ENCODE peak calls at places on chromosomes 5 and 9, in eight cellular contexts. J is adrenal gland; I is MG63; Z is uterus; B is GM06990; X is cardiac muscle cell; E is left ventricle myocardium inferior; Q is CD4-positive, alpha-beta memory T cell. S is an unnamed sample. For H3K36me3, the result is how much of the 10 kb centered on the place peaks cover.

GRCh38 chr5:122053181-122054109 is 24.6 kb downstream of the LOX start:
- DNase-seq in Q (no peak), B (no peak), J (no peak), X (peak), Z (no peak), E (no peak), I (peak), S (no peak)

GRCh38 chr5:91266184-91266705 is 116.9 kb downstream of the ARRDC3 start:
- DNase-seq in J (no peak), E (no peak), B (peak), Z (no peak), Q (no peak), I (no peak), X (peak), S (no peak)

GRCh38 chr5:153827407-153827806 is 211.3 kb downstream of the FAM114A2 start:
- DNase-seq in E (no peak), Z (no peak), B (no peak), J (no peak), Q (no peak), X (no peak), I (peak), S (no peak)

GRCh38 chr5:172713113-172713808 is 57.7 kb downstream of the DUSP1 start:
- DNase-seq in Q (peak), X (peak), E (peak), Z (peak), B (peak), I (peak), J (no peak), S (peak)

GRCh38 chr5:180026725-180027448 is 44.7 kb downstream of the RNF130 start:
- DNase-seq in J (no peak), I (no peak), X (no peak), Q (no peak), B (no peak), Z (no peak), E (no peak), S (no peak)

GRCh38 chr5:152546493-152546892 is 141.4 kb upstream of the NMUR2 start:
- DNase-seq in Z (no peak), E (no peak), I (no peak), Q (no peak), J (no peak), X (no peak), B (no peak), S (no peak)

GRCh38 chr5:167899490-167899889 is 392.0 kb upstream of the WWC1 start:
- DNase-seq in I (no peak), X (peak), J (no peak), E (no peak), B (no peak), Q (no peak), Z (no peak), S (no peak)

GRCh38 chr5:139271201-139272027 is 22.1 kb upstream of the MATR3 start:
- DNase-seq in B (no peak), X (peak), Z (no peak), Q (no peak), I (peak), J (no peak), E (no peak), S (no peak)

GRCh38 chr5:124193371-124193789 is 553.1 kb downstream of the ZNF608 start:
- DNase-seq in I (peak), Z (no peak), E (no peak), B (no peak), J (peak), X (peak), Q (no peak), S (no peak)

GRCh38 chr9:116800885-116801284 is 113.8 kb downstream of the TRIM32 start:
- DNase-seq in Z (no peak), I (no peak), X (peak), B (peak), Q (no peak), J (no peak), E (no peak), S (no peak)

GRCh38 chr5:154494036-154494435 is 16.0 kb upstream of the HAND1 start:
- DNase-seq in J (no peak), X (no peak), Z (no peak), E (no peak), Q (no peak), B (no peak), I (no peak), S (no peak)

GRCh38 chr9:136750526-136750925 is 2.2 kb upstream of the LCN6 start:
- DNase-seq in B (no peak), X (no peak), Z (no peak), E (no peak), Q (no peak), J (no peak), I (no peak), S (no peak)

GRCh38 chr9:131494296-131494870 is 8.3 kb upstream of the POMT1 start:
- DNase-seq in E (no peak), B (no peak), X (no peak), Z (no peak), Q (no peak), J (no peak), I (no peak), S (no peak)

GRCh38 chr9:131500377-131500776 is 2.3 kb upstream of the POMT1 start:
- DNase-seq in E (no peak), J (no peak), Z (no peak), B (no peak), X (no peak), I (no peak), Q (peak), S (no peak)

GRCh38 chr9:131499254-131499653 is 3.5 kb upstream of the POMT1 start:
- DNase-seq in B (no peak), J (no peak), Q (no peak), X (no peak), E (no peak), Z (no peak), I (no peak), S (no peak)

GRCh38 chr9:131495726-131496292 is 6.9 kb upstream of the POMT1 start:
- DNase-seq in B (no peak), J (no peak), X (no peak), Z (no peak), E (no peak), I (no peak), Q (no peak), S (no peak)

DNA sequence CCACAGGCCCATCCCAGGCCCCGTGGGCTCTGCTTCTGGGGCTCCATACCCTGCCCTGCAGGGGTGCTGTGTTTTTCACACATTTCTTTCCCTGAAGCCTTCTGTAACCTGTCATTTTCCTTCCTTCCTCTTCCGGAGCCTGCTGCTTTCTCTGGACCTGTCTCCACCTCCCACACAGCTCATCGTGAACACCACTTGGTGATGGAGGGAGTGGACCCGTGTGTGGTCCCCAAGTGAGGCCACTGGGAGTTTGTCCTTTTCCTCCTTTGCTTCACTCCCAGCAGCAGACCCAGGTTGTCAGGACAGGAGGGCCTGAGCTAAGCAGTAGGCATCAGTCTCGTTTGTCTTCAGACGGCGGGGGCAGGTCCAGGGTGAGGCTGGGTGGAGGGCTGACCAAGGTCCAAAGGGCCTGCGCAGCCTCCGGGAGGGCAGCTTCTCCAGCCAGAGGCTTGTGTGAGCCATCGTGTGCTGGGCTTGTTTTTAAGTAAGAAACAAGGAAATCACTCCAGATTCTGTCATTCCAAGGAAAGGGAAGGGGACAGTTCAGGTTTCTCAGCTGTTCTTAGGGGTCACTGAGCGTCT is 5.8 kb upstream of the POMT1 start:
- DNase-seq in E (no peak), Z (no peak), I (no peak), B (no peak), Q (no peak), X (no peak), J (no peak), S (no peak)
- H3K36me3 ChIP-seq in E (half or more), Z (under half), I (half or more), B (under half), Q (half or more), X (half or more), J (under half), S (under half)

DNA sequence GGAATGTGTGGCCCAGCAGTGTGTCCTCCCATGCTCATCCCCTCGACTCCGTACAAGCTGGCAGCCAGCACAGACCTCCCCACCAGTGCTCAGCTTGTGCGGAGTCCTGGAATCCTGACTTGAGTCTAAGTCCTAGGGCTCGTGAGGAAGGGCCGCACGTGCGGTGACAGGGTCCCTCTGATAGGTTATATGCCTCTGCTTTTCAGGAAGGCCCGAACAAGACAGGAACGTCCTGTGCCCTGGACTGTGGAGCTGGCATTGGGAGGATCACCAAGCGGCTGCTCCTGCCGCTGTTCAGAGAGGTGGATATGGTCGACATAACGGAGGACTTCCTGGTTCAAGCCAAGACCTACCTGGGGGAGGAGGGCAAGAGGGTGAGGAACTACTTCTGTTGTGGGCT is 7.9 kb downstream of the NTMT1 start:
- DNase-seq in Q (no peak), Z (no peak), E (no peak), X (no peak), J (no peak), I (no peak), B (no peak), S (no peak)
- H3K36me3 ChIP-seq in Q (half or more), Z (under half), E (half or more), X (under half), J (under half), I (half or more), B (under half), S (under half)

DNA sequence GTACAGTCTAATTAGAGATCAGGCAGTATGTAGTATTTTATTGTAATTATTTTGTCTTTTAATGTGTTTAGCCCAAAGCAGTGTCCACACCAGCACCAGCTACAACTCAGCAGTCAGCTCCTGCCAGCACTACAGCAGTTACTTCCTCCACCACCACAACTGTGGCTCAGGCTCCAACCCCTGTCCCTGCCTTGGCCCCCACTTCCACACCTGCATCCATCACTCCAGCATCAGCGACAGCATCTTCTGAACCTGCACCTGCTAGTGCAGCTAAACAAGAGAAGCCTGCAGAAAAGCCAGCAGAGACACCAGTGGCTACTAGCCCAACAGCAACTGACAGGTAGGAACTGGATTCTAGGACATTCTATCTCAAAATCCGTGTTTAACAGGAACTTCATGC is 23.2 kb downstream of the RAD23B start:
- DNase-seq in X (no peak), E (no peak), J (no peak), Q (no peak), I (no peak), Z (no peak), B (no peak), S (no peak)
- H3K36me3 ChIP-seq in X (half or more), E (half or more), J (under half), Q (under half), I (half or more), Z (under half), B (under half), S (under half)

DNA sequence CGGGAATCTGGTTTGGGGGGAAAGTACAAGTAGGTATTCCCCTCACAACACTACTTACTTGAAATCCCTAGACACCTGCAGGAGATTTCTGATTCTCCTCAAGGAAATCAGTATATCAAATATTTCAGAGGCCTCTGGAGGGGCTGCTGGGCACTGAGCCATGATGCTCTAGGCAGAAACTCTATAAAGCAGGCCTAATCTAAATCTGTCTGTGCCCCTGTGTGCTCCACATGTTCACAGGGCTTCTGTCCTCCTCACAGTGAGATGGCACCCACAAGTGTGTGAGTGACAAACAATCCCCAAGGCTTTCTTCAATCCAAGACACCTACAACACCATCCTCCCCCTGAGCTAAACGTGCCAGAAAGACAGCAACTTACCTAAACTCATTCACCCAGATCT is 39.0 kb downstream of the NIPSNAP3B start:
- DNase-seq in I (no peak), J (no peak), Z (no peak), Q (no peak), E (no peak), X (no peak), B (no peak), S (no peak)
- H3K36me3 ChIP-seq in I (under half), J (under half), Z (under half), Q (under half), E (half or more), X (under half), B (under half), S (under half)

GRCh38 chr5:169591636-169592035 is 8.1 kb downstream of the SPDL1 start:
- DNase-seq in X (peak), Z (no peak), J (no peak), Q (no peak), I (no peak), E (no peak), B (no peak), S (no peak)
- H3K36me3 ChIP-seq in X (half or more), Z (under half), J (under half), Q (under half), I (half or more), E (half or more), B (under half), S (under half)

GRCh38 chr9:93656426-93657222 is 80.2 kb downstream of the PHF2 start:
- DNase-seq in E (peak), X (no peak), B (no peak), I (no peak), Q (no peak), J (no peak), Z (no peak), S (no peak)
- H3K36me3 ChIP-seq in E (half or more), X (under half), B (under half), I (under half), Q (under half), J (under half), Z (under half), S (under half)

DNA sequence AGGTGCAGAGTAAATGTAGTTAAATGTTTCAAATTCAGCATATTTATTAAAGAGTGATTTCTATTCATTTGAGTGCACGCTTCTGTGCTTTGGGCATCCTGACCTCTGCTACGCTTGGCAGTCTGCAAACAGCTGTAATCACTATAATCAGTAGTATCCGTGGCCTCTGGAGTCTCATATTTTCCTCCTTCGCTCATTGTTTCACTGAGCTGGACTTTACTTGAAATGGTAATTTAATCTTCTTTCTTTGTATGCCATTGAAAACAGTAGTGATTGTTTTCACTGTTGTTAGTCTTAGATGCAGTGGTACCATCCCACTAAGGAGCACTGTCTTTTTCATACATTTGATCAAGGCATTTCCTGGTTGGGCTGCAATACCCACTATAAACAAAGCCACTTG is 43.5 kb upstream of the CAVIN4 start:
- DNase-seq in J (no peak), E (no peak), X (no peak), Q (no peak), I (no peak), B (no peak), Z (no peak), S (no peak)
- H3K36me3 ChIP-seq in J (under half), E (under half), X (under half), Q (under half), I (under half), B (under half), Z (under half), S (under half)

S was measured in prostate gland.